ENCODE peak calls at places on chromosomes 3 and 15, in five cellular contexts. One of them, this sample, is unnamed.

GRCh38 chr3:167740961-167741587 is 5.6 kb downstream of the SERPINI1 start:
- DNase-seq in ovary: no peak
- DNase-seq in PC-3: peak; percentile 59
- DNase-seq in testis: peak; percentile 55
- DNase-seq in sigmoid colon: no peak
- DNase-seq in this sample: no peak

GRCh38 chr15:38886315-38887163 is 321.9 kb upstream of the RASGRP1 start:
- DNase-seq in sigmoid colon: no peak
- DNase-seq in testis: no peak
- DNase-seq in PC-3: peak; percentile 85
- DNase-seq in ovary: no peak
- DNase-seq in this sample: no peak

GRCh38 chr3:152405915-152406802 is 137.4 kb downstream of the MBNL1 start:
- DNase-seq in testis: no peak
- DNase-seq in sigmoid colon: no peak
- DNase-seq in ovary: no peak
- DNase-seq in PC-3: peak; percentile 67
- DNase-seq in this sample: no peak

GRCh38 chr3:189071452-189071851 is 100.3 kb upstream of the TPRG1 start:
- DNase-seq in PC-3: peak; percentile 20
- DNase-seq in sigmoid colon: no peak
- DNase-seq in ovary: no peak
- DNase-seq in testis: no peak
- DNase-seq in this sample: no peak

GRCh38 chr3:56754753-56755365 is 46.9 kb downstream of the ARHGEF3 start:
- DNase-seq in PC-3: no peak
- DNase-seq in ovary: peak; percentile 32
- DNase-seq in sigmoid colon: no peak
- DNase-seq in testis: peak; percentile 50
- DNase-seq in this sample: peak; percentile 63

GRCh38 chr3:141812091-141812490 is 48.9 kb downstream of the GRK7 start:
- DNase-seq in ovary: no peak
- DNase-seq in testis: no peak
- DNase-seq in sigmoid colon: no peak
- DNase-seq in PC-3: no peak
- DNase-seq in this sample: no peak

GRCh38 chr15:100880139-100880896 is 687 bp downstream of the ALDH1A3 start:
- DNase-seq in ovary: no peak
- DNase-seq in testis: no peak
- DNase-seq in PC-3: no peak
- DNase-seq in sigmoid colon: no peak
- DNase-seq in this sample: no peak

GRCh38 chr3:188646592-188646991 is 492.6 kb downstream of the LPP start:
- DNase-seq in testis: no peak
- DNase-seq in sigmoid colon: no peak
- DNase-seq in ovary: no peak
- DNase-seq in PC-3: peak; percentile 51
- DNase-seq in this sample: no peak

GRCh38 chr3:144055604-144056003 is 84.0 kb downstream of the DIPK2A start:
- DNase-seq in testis: no peak
- DNase-seq in sigmoid colon: no peak
- DNase-seq in PC-3: peak; percentile 68
- DNase-seq in ovary: no peak
- DNase-seq in this sample: no peak

GRCh38 chr15:31482122-31482922 is 155.7 kb downstream of the KLF13 start:
- DNase-seq in ovary: no peak
- DNase-seq in sigmoid colon: peak; percentile 56
- DNase-seq in PC-3: no peak
- DNase-seq in testis: peak; percentile 11
- DNase-seq in this sample: no peak

GRCh38 chr3:16528581-16528993 is 15.1 kb upstream of the RFTN1 start:
- DNase-seq in PC-3: no peak
- DNase-seq in ovary: no peak
- DNase-seq in sigmoid colon: no peak
- DNase-seq in testis: no peak
- DNase-seq in this sample: no peak

GRCh38 chr3:149016669-149017541 is 25.6 kb downstream of the GYG1 start:
- DNase-seq in testis: no peak
- DNase-seq in PC-3: peak; percentile 45
- DNase-seq in sigmoid colon: no peak
- DNase-seq in ovary: no peak
- DNase-seq in this sample: no peak

GRCh38 chr15:29046946-29047345 is 161.2 kb downstream of the APBA2 start:
- DNase-seq in PC-3: no peak
- DNase-seq in sigmoid colon: no peak
- DNase-seq in ovary: no peak
- DNase-seq in testis: no peak
- DNase-seq in this sample: no peak

GRCh38 chr3:29285356-29286070 is 4.6 kb downstream of the RBMS3 start:
- DNase-seq in sigmoid colon: no peak
- DNase-seq in PC-3: peak; percentile 31
- DNase-seq in testis: no peak
- DNase-seq in ovary: no peak
- DNase-seq in this sample: no peak

GRCh38 chr15:25541228-25541627 is 102.4 kb upstream of the UBE3A start:
- DNase-seq in sigmoid colon: no peak
- DNase-seq in testis: no peak
- DNase-seq in PC-3: no peak
- DNase-seq in ovary: no peak
- DNase-seq in this sample: no peak

GRCh38 chr3:127786358-127787070 is 35.8 kb downstream of the MGLL start:
- DNase-seq in sigmoid colon: peak; percentile 98
- DNase-seq in testis: peak; percentile 87
- DNase-seq in ovary: peak; percentile 52
- DNase-seq in PC-3: no peak
- DNase-seq in this sample: peak; percentile 80

GRCh38 chr3:127478922-127479321 is 111.6 kb downstream of the TPRA1 start:
- DNase-seq in ovary: no peak
- DNase-seq in sigmoid colon: peak; percentile 45
- DNase-seq in testis: no peak
- DNase-seq in PC-3: no peak
- DNase-seq in this sample: no peak

GRCh38 chr3:126050626-126051025 is 33.3 kb downstream of the SLC41A3 start:
- DNase-seq in ovary: no peak
- DNase-seq in sigmoid colon: no peak
- DNase-seq in PC-3: no peak
- DNase-seq in testis: no peak
- DNase-seq in this sample: no peak

GRCh38 chr3:57805674-57806073 is 49.6 kb downstream of the SLMAP start:
- DNase-seq in ovary: no peak
- DNase-seq in testis: no peak
- DNase-seq in sigmoid colon: no peak
- DNase-seq in PC-3: peak; percentile 97
- DNase-seq in this sample: no peak

GRCh38 chr3:5168110-5168509 is 19.4 kb upstream of the EDEM1 start:
- DNase-seq in ovary: no peak
- DNase-seq in sigmoid colon: no peak
- DNase-seq in PC-3: no peak
- DNase-seq in testis: no peak
- DNase-seq in this sample: no peak

GRCh38 chr3:17686613-17687012 is 55.8 kb downstream of the TBC1D5 start:
- DNase-seq in PC-3: peak; percentile 46
- DNase-seq in ovary: no peak
- DNase-seq in testis: no peak
- DNase-seq in sigmoid colon: no peak
- DNase-seq in this sample: no peak

DNA sequence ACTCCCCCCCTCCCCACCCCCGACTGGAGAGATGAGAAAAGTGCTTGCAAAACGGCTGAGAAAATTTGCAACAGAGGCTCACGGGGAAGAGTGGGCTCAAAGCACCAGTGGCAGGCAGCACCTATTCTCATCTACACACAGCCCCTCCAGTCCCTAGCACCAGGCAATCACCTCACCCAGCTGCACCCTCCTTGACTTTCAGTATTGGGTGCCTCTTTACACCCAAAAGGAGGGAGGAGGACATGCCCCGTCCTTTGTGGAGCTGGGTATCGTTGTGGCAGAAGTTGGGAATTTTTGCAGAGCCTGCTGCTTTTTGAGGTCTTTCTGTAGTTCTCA is 182.8 kb upstream of the TOPAZ1 start:
- DNase-seq in PC-3: no peak
- DNase-seq in testis: no peak
- DNase-seq in sigmoid colon: no peak
- DNase-seq in ovary: no peak
- DNase-seq in this sample: no peak
- H3K4me1 ChIP-seq in PC-3: peaks cover 10% of the 10 kb centered on the region
- H3K4me1 ChIP-seq in testis: no peaks in the 10 kb centered on the region
- H3K4me1 ChIP-seq in sigmoid colon: no peaks in the 10 kb centered on the region
- H3K4me1 ChIP-seq in ovary: no peaks in the 10 kb centered on the region
- H3K4me1 ChIP-seq in this sample: no peaks in the 10 kb centered on the region

GRCh38 chr3:89372456-89372855 is 265.0 kb downstream of the EPHA3 start:
- DNase-seq in sigmoid colon: no peak
- DNase-seq in ovary: no peak
- DNase-seq in testis: no peak
- DNase-seq in PC-3: peak; percentile 57
- DNase-seq in this sample: no peak
- H3K36me3 ChIP-seq in sigmoid colon: no peaks in the 10 kb centered on the region
- H3K36me3 ChIP-seq in ovary: no peaks in the 10 kb centered on the region
- H3K36me3 ChIP-seq in testis: no peaks in the 10 kb centered on the region
- H3K36me3 ChIP-seq in PC-3: no peaks in the 10 kb centered on the region
- H3K36me3 ChIP-seq in this sample: no peaks in the 10 kb centered on the region

DNA sequence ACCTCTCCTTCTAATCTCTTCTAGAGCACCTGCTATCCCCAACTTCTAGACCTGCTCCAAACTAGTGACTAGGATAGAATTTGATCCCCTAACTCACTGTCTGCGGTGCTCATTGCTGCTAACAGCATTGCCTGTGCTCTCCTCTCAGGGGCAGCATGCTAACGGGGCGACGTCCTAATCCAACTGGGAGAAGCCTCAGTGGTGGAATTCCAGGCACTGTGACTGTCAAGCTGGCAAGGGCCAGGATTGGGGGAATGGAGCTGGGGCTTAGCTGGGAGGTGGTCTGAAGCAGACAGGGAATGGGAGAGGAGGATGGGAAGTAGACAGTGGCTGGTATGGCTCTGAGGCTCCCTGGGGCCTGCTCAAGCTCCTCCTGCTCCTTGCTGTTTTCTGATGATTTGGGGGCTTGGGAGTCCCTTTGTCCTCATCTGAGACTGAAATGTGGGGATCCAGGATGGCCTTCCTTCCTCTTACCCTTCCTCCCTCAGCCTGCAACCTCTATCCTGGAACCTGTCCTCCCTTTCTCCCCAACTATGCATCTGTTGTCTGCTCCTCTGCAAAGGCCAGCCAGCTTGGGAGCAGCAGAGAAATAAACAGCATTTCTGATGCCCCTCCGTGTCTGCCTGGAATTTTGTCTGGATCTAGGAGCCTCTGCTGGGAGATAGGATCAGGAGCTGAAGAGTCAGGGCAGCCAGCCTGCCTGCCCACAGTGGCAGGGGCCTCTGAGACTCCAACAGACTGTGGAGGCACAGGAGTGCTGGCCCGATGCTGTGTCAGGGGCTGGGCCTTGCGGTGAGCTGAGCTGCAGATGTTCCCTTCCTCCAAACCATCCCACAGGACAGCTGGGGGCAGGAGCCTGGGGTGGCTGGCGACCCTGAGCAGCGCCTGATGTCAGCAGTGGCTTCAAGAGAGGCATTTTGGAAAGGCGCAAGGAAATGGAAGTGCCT is 3.0 kb downstream of the ISLR start:
- DNase-seq in PC-3: no peak
- DNase-seq in sigmoid colon: peak; percentile 64
- DNase-seq in testis: no peak
- DNase-seq in ovary: peak; percentile 14
- DNase-seq in this sample: no peak
- H3K4me1 ChIP-seq in PC-3: peaks cover 39% of the 10 kb centered on the region
- H3K4me1 ChIP-seq in sigmoid colon: peaks cover 78% of the 10 kb centered on the region
- H3K4me1 ChIP-seq in testis: peaks cover 56% of the 10 kb centered on the region
- H3K4me1 ChIP-seq in ovary: peaks cover 48% of the 10 kb centered on the region
- H3K4me1 ChIP-seq in this sample: no peaks in the 10 kb centered on the region

DNA sequence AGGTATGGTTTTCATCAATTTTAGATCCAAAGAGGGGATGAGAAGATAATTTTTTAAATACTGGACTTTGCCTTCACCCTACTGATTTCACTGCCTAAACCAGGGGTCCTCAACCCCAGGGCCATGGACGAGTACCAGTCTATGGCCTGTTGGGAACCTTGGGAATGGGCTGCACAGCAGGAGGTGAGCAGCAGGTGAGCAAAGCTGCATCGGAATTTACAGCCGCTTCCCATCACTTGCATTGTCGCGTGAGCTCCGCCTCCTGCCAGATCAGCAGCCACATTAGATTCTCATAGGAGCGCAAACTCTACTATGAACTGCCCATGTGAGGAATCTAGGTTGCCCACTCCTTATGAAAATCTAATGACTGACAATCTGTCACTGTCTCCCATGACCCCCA is 76.3 kb upstream of the TTBK2 start:
- DNase-seq in testis: no peak
- DNase-seq in ovary: no peak
- DNase-seq in sigmoid colon: no peak
- DNase-seq in PC-3: no peak
- DNase-seq in this sample: no peak
- H3K36me3 ChIP-seq in testis: no peaks in the 10 kb centered on the region
- H3K36me3 ChIP-seq in ovary: peaks cover 3% of the 10 kb centered on the region
- H3K36me3 ChIP-seq in sigmoid colon: peaks cover 6% of the 10 kb centered on the region
- H3K36me3 ChIP-seq in PC-3: no peaks in the 10 kb centered on the region
- H3K36me3 ChIP-seq in this sample: peaks cover 2% of the 10 kb centered on the region

DNA sequence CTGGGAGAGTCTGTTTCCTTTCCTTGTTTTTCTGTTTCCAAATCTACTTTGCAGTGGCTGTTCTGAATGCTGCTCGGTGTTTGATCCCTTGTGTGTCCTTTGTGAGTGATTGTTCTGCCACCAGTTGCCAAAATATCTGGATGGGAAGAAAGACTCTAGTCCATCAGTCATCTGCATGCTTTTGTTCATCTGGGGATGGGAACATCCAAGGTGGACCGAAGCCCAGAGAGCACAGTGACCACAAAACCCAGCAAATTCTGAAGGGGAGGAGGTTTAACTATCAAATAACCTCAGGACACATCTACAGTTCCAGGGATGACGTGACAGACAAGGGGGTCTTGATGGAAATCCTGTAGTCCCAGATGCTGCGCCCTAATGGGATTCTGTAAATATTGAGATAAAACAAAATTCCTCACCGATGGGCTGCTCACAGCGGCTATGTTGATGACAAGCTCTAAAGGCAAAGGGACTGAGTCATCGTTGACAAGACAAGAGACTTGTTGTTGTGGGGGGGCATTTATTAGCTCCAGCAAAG is 199.7 kb upstream of the WNT5A start:
- DNase-seq in PC-3: peak; percentile 38
- DNase-seq in ovary: no peak
- DNase-seq in sigmoid colon: no peak
- DNase-seq in testis: no peak
- DNase-seq in this sample: no peak
- H3K4me1 ChIP-seq in PC-3: no peaks in the 10 kb centered on the region
- H3K4me1 ChIP-seq in ovary: peaks cover 7% of the 10 kb centered on the region
- H3K4me1 ChIP-seq in sigmoid colon: no peaks in the 10 kb centered on the region
- H3K4me1 ChIP-seq in testis: no peaks in the 10 kb centered on the region
- H3K4me1 ChIP-seq in this sample: no peaks in the 10 kb centered on the region

GRCh38 chr3:49513494-49514179 is 40.6 kb upstream of the BSN start:
- DNase-seq in PC-3: no peak
- DNase-seq in ovary: no peak
- DNase-seq in sigmoid colon: no peak
- DNase-seq in testis: no peak
- DNase-seq in this sample: peak; percentile 2
- H3K36me3 ChIP-seq in PC-3: peaks cover 40% of the 10 kb centered on the region
- H3K36me3 ChIP-seq in ovary: no peaks in the 10 kb centered on the region
- H3K36me3 ChIP-seq in sigmoid colon: peaks cover 17% of the 10 kb centered on the region
- H3K36me3 ChIP-seq in testis: no peaks in the 10 kb centered on the region
- H3K36me3 ChIP-seq in this sample: no peaks in the 10 kb centered on the region

GRCh38 chr3:24663406-24663805 is 168.8 kb upstream of the THRB start:
- DNase-seq in ovary: no peak
- DNase-seq in sigmoid colon: no peak
- DNase-seq in testis: no peak
- DNase-seq in PC-3: no peak
- DNase-seq in this sample: no peak
- H3K4me1 ChIP-seq in ovary: no peaks in the 10 kb centered on the region
- H3K4me1 ChIP-seq in sigmoid colon: no peaks in the 10 kb centered on the region
- H3K4me1 ChIP-seq in testis: no peaks in the 10 kb centered on the region
- H3K4me1 ChIP-seq in PC-3: peaks cover 10% of the 10 kb centered on the region
- H3K4me1 ChIP-seq in this sample: no peaks in the 10 kb centered on the region